ENCODE peak calls at places on chromosomes 16 and 17, in nine cellular contexts. Q is HepG2, L is colonic mucosa, V is fibroblast of lung, W is AG04450, P is H1, N is ascending aorta, Y is SJSA1, J is sigmoid colon. T is an unnamed sample.
A peak's percentile ranks its signal among the peaks of the same experiment; 100 is the strongest.

GRCh38 chr17:36611345-36612072 is 10.1 kb downstream of the MRM1 start:
- DNase-seq in Y (no peak), W (peak; percentile 37), L (no peak), J (no peak), Q (no peak), P (no peak), V (peak; percentile 71), N (no peak), T (no peak)

GRCh38 chr16:12874135-12874534 is 27.3 kb upstream of the SHISA9 start:
- DNase-seq in P (no peak), Y (no peak), W (no peak), Q (no peak), J (no peak), V (no peak), L (no peak), N (no peak), T (no peak)

GRCh38 chr17:48840441-48840840 is 9.6 kb downstream of the CALCOCO2 start:
- DNase-seq in Y (no peak), P (no peak), L (no peak), N (no peak), J (no peak), W (no peak), Q (no peak), V (no peak), T (no peak)

GRCh38 chr17:79923974-79924638 is 84.9 kb upstream of the CBX4 start:
- DNase-seq in Q (peak; percentile 67), J (no peak), V (no peak), Y (peak; percentile 39), N (no peak), L (peak; percentile 83), W (no peak), P (peak; percentile 50), T (no peak)

GRCh38 chr16:85522842-85523601 is 90.1 kb upstream of the GSE1 start:
- DNase-seq in P (no peak), V (peak; percentile 56), Q (no peak), W (no peak), J (peak; percentile 83), Y (no peak), L (peak; percentile 43), N (no peak), T (no peak)

GRCh38 chr17:19238167-19238505 is 970 bp downstream of the EPN2 start:
- DNase-seq in W (no peak), P (no peak), V (no peak), Y (peak; percentile 26), L (peak; percentile 64), N (no peak), J (peak; percentile 79), Q (no peak), T (peak; percentile 79)

GRCh38 chr17:37047631-37048104 is 98.9 kb downstream of the AATF start:
- DNase-seq in P (peak; percentile 72), N (peak; percentile 26), Y (peak; percentile 56), Q (peak; percentile 68), L (peak; percentile 77), V (peak; percentile 84), W (peak; percentile 57), J (peak; percentile 82), T (peak; percentile 91)

GRCh38 chr17:76213491-76213890 is 26.8 kb downstream of the RNF157 start:
- DNase-seq in V (no peak), Y (no peak), W (no peak), N (no peak), Q (no peak), P (no peak), J (no peak), L (no peak), T (no peak)

GRCh38 chr17:22459953-22460350 is 767.6 kb downstream of the KCNJ18 start:
- DNase-seq in W (no peak), V (no peak), P (no peak), Q (no peak), Y (no peak), L (no peak), N (no peak), J (no peak), T (no peak)

GRCh38 chr17:22460461-22461063 is 768.2 kb downstream of the KCNJ18 start:
- DNase-seq in V (no peak), J (no peak), Y (no peak), N (no peak), Q (no peak), W (no peak), P (no peak), L (no peak), T (no peak)

GRCh38 chr17:22461460-22462145 is 769.3 kb downstream of the KCNJ18 start:
- DNase-seq in N (no peak), Q (no peak), W (no peak), L (no peak), Y (no peak), P (no peak), J (no peak), V (no peak), T (no peak)

GRCh38 chr17:22462461-22462860 is 770.1 kb downstream of the KCNJ18 start:
- DNase-seq in P (no peak), N (no peak), Q (no peak), V (no peak), Y (no peak), J (no peak), W (no peak), L (no peak), T (no peak)

DNA sequence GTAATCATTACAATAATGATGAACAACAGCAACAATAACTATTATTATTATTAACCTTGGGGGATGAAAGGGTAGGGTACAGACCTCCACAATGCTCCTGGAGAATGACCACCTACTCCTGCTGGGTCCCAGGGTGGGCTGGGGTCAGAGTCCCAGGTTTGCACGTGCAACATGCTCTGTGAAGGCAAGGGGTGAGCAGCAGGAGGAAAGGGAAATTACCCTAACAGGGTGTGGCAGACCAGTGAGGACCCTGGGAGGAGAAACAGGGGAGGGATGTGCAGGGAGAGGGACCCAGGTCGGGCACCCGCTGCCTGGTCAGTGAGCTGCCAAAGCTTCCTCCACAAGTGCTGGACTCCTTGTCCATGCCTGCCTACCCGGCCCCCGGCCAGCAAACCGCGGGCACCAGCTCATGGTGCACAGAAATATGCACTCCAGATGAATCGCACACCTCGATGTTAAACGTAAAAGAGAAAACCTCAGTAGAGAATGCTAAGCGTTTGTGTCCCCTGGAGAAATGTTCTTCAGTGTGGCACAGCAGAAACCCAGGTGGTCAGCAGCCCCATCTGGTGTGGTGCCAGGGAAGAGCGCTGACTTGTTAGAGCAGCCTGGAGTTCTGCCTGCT is 767.1 kb downstream of the KCNJ18 start:
- DNase-seq in N (no peak), Q (no peak), L (no peak), J (no peak), Y (no peak), P (no peak), V (no peak), W (no peak), T (no peak)
- H3K9me3 ChIP-seq in N (no peaks in the 10 kb centered on the region), Q (no peaks in the 10 kb centered on the region), L (no peaks in the 10 kb centered on the region), J (no peaks in the 10 kb centered on the region), Y (no peaks in the 10 kb centered on the region), P (peaks cover 88% of the 10 kb centered on the region), V (no peaks in the 10 kb centered on the region), W (peaks cover 32% of the 10 kb centered on the region), T (peaks cover 8% of the 10 kb centered on the region)

GRCh38 chr16:88385112-88385594 is 2.4 kb downstream of the ZNF469 start:
- DNase-seq in Q (no peak), W (no peak), L (no peak), J (peak; percentile 14), P (no peak), Y (no peak), N (no peak), V (no peak), T (no peak)

GRCh38 chr16:88383401-88384221 is 852 bp downstream of the ZNF469 start:
- DNase-seq in Q (no peak), Y (peak; percentile 75), L (no peak), P (no peak), W (no peak), J (peak; percentile 71), V (peak; percentile 58), N (no peak), T (peak; percentile 80)

GRCh38 chr16:88385831-88386815 is 3.4 kb downstream of the ZNF469 start:
- DNase-seq in P (no peak), Y (no peak), N (no peak), W (no peak), L (no peak), Q (no peak), V (no peak), J (peak; percentile 57), T (peak; percentile 33)

GRCh38 chr16:88382491-88383400 is at the start of gene ZNF469:
- DNase-seq in P (no peak), Q (no peak), L (no peak), N (no peak), J (peak; percentile 60), Y (peak; percentile 34), W (no peak), V (peak; percentile 36), T (peak; percentile 73)

DNA sequence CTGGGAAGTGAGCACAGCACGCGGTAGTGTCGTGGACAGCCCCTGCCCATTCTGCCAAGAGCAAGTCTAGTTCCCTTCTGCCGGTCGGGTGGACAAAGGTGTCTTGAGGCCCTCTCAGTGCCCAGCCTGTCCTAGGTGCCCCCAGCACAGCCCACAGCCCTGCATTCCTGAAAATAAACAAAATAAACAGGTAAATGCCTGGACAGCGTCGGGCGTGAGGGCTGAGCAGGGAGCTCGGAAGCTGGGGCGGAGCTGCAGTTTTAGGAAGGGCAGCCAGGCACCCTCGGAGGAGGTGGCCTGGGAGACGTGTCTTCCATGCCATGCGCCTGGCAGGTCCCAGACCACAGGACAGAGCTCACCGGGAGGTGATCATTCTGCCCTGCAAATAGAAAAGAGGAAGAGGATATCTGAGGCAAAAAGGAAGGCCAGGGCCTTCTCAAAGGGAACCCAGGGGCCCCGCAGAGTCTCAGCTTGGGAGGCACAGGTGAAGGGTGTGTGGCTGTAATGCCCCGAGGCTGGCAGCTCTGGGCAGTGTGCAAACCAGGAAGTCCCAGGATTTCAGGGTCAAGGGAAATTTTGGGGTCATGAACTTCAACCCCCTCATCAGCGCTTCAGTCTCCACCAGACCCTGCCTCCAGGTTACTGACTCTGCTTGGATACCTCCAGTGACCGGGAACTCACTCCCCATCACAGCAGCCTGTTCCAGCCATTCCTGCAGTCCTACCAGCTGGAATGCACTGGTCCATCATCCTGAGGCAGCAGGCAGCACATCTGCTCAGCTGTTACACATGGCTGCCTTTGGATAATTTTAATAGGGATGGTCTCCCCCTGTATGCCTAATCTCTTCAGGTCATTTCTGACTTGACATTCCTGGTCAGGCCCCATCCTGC is 1.7 kb downstream of the ZNF469 start:
- DNase-seq in V (no peak), Y (no peak), Q (no peak), W (no peak), P (no peak), L (no peak), N (no peak), J (peak; percentile 53), T (peak; percentile 41)
- H3K27ac ChIP-seq in V (peak overlapping the region; percentile 62), Y (peak overlapping the region; percentile 45), Q (no peak overlapping the region), W (peak overlapping the region; percentile 73), P (no peak overlapping the region), L (no peak overlapping the region), N (no peak overlapping the region), J (no peak overlapping the region), T (no peak overlapping the region)

DNA sequence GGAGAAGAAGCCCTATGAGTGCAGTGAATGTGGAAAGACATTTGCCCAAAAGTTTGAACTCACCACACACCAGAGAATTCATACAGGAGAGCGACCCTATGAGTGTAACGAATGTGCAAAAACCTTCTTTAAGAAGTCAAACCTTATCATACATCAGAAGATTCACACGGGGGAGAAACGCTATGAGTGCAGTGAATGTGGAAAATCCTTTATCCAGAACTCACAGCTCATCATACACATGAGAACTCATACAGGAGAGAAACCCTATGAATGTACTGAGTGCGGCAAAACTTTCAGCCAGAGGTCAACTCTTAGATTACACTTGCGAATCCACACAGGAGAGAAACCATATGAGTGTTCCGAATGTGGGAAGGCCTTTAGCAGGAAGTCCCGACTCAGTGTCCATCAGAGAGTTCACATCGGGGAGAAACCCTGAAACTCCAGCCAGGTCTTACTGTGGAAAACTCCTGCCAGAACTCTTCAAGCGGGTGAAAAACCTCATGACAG is 21.6 kb downstream of the ZFP1 start:
- DNase-seq in P (no peak), J (no peak), N (no peak), L (no peak), V (no peak), Q (no peak), W (no peak), Y (no peak), T (no peak)
- H3K9me3 ChIP-seq in P (peaks cover 72% of the 10 kb centered on the region), J (peaks cover 8% of the 10 kb centered on the region), N (peaks cover 70% of the 10 kb centered on the region), L (peaks cover 9% of the 10 kb centered on the region), V (peaks cover 3% of the 10 kb centered on the region), Q (peaks cover 74% of the 10 kb centered on the region), W (peaks cover 58% of the 10 kb centered on the region), Y (peaks cover 36% of the 10 kb centered on the region), T (peaks cover 100% of the 10 kb centered on the region)

GRCh38 chr16:15770107-15770506 is 86.7 kb downstream of the MYH11 start:
- DNase-seq in L (no peak), W (no peak), Q (no peak), V (no peak), N (no peak), P (no peak), Y (no peak), J (no peak), T (no peak)
- H3K27ac ChIP-seq in L (no peak overlapping the region), W (no peak overlapping the region), Q (no peak overlapping the region), V (no peak overlapping the region), N (peak overlapping the region; percentile 75), P (no peak overlapping the region), Y (no peak overlapping the region), J (peak overlapping the region; percentile 95), T (no peak overlapping the region)